ENCODE peak calls at places on chromosomes 3 and 15, in six cellular contexts. L, H, I, U, N and M are unnamed samples.

GRCh38 chr15:94480289-94480834 is 249.0 kb downstream of the MCTP2 start:
- DNase-seq in L (no peak), H (no peak), I (no peak), U (no peak), N (no peak), M (no peak)

GRCh38 chr15:90087454-90088154 is 14.7 kb downstream of the IDH2 start:
- DNase-seq in L (no peak), H (peak), I (peak), U (peak), N (no peak), M (peak)

GRCh38 chr3:186949281-186949982 is 19.1 kb downstream of the ST6GAL1 start:
- DNase-seq in L (peak), H (no peak), I (no peak), U (peak), N (no peak), M (no peak)

GRCh38 chr3:159761826-159762225 is 226.8 kb upstream of the IL12A start:
- DNase-seq in L (no peak), H (no peak), I (peak), U (no peak), N (no peak), M (no peak)

GRCh38 chr3:66488492-66488891 is 12.3 kb downstream of the LRIG1 start:
- DNase-seq in L (no peak), H (no peak), I (no peak), U (no peak), N (no peak), M (no peak)

GRCh38 chr3:46221368-46221767 is 13.3 kb upstream of the CCR1 start:
- DNase-seq in L (no peak), H (no peak), I (no peak), U (no peak), N (no peak), M (no peak)

GRCh38 chr15:76904461-76905012 is 603 bp downstream of the SCAPER start:
- DNase-seq in L (no peak), H (peak), I (peak), U (peak), N (peak), M (peak)

GRCh38 chr15:100372695-100373036 is 30.9 kb upstream of the ADAMTS17 start:
- DNase-seq in L (peak), H (no peak), I (no peak), U (no peak), N (no peak), M (no peak)

GRCh38 chr3:134079111-134079531 is 49.4 kb upstream of the SLCO2A1 start:
- DNase-seq in L (no peak), H (no peak), I (no peak), U (peak), N (no peak), M (no peak)

GRCh38 chr3:178482981-178483380 is 53.3 kb upstream of the KCNMB2 start:
- DNase-seq in L (no peak), H (no peak), I (no peak), U (no peak), N (no peak), M (no peak)

GRCh38 chr3:170558417-170558816 is 27.5 kb downstream of the SLC7A14 start:
- DNase-seq in L (no peak), H (no peak), I (no peak), U (no peak), N (no peak), M (no peak)

GRCh38 chr3:193903976-193904375 is 232.0 kb upstream of the HES1 start:
- DNase-seq in L (no peak), H (no peak), I (no peak), U (no peak), N (no peak), M (no peak)

GRCh38 chr15:56366211-56366610 is 985 bp downstream of the TEX9 start:
- DNase-seq in L (no peak), H (no peak), I (peak), U (no peak), N (no peak), M (no peak)

GRCh38 chr15:25850154-25851111 is 12.7 kb downstream of the ATP10A start:
- DNase-seq in L (peak), H (peak), I (peak), U (peak), N (no peak), M (no peak)